ENCODE peak calls at places on chromosomes 16 and 17, in five cellular contexts. Y, P, I, T and C are unnamed samples.
A peak's percentile ranks its signal among the peaks of the same experiment; 100 is the strongest.

GRCh38 chr17:27333410-27333980 is 39.6 kb downstream of the WSB1 start:
- DNase-seq in Y (no peak), I (no peak), T (no peak), P (no peak), C (no peak)

GRCh38 chr16:2821483-2822157 is 4.6 kb downstream of the PRSS21 start:
- DNase-seq in P (no peak), T (peak; percentile 66), I (no peak), Y (no peak), C (peak; percentile 1)

GRCh38 chr16:20931066-20931465 is 30.5 kb downstream of the LYRM1 start:
- DNase-seq in Y (no peak), P (no peak), I (no peak), T (no peak), C (no peak)

GRCh38 chr16:73887895-73888294 is 408.7 kb upstream of the PSMD7 start:
- DNase-seq in T (no peak), P (no peak), I (no peak), Y (no peak), C (no peak)

GRCh38 chr16:19868421-19868820 is 16.2 kb downstream of the GPRC5B start:
- DNase-seq in T (no peak), I (peak; percentile 20), Y (no peak), P (no peak), C (no peak)

GRCh38 chr17:81317436-81317821 is 22.3 kb upstream of the SLC38A10 start:
- DNase-seq in P (no peak), I (no peak), T (no peak), Y (peak; percentile 58), C (no peak)

GRCh38 chr16:67481561-67482259 is 753 bp upstream of the ATP6V0D1 start:
- DNase-seq in P (no peak), T (peak; percentile 47), I (no peak), Y (no peak), C (peak; percentile 53)

GRCh38 chr17:27640790-27641189 is 9.8 kb downstream of the LGALS9 start:
- DNase-seq in T (no peak), I (no peak), P (peak; percentile 48), Y (no peak), C (no peak)

GRCh38 chr17:37743875-37744632 is 805 bp downstream of the HNF1B start:
- DNase-seq in I (peak; percentile 53), P (no peak), Y (peak; percentile 88), T (peak; percentile 41), C (no peak)

GRCh38 chr17:29039764-29040598 is 3.0 kb upstream of the PIPOX start:
- DNase-seq in T (no peak), P (no peak), Y (no peak), I (peak; percentile 28), C (peak; percentile 21)

GRCh38 chr16:35687071-35687470 is 2227.7 kb downstream of the TP53TG3F start:
- DNase-seq in I (no peak), T (no peak), Y (no peak), P (no peak), C (no peak)
- H3K9me3 ChIP-seq in I (no peaks in the 10 kb centered on the region), T (no peaks in the 10 kb centered on the region), Y (no peaks in the 10 kb centered on the region), P (no peaks in the 10 kb centered on the region), C (no peaks in the 10 kb centered on the region)

GRCh38 chr17:34472363-34472762 is 107.0 kb upstream of the TMEM132E start:
- DNase-seq in Y (no peak), T (no peak), I (no peak), P (no peak), C (no peak)

GRCh38 chr17:34478244-34478643 is 101.1 kb upstream of the TMEM132E start:
- DNase-seq in T (no peak), I (no peak), P (no peak), Y (no peak), C (no peak)

DNA sequence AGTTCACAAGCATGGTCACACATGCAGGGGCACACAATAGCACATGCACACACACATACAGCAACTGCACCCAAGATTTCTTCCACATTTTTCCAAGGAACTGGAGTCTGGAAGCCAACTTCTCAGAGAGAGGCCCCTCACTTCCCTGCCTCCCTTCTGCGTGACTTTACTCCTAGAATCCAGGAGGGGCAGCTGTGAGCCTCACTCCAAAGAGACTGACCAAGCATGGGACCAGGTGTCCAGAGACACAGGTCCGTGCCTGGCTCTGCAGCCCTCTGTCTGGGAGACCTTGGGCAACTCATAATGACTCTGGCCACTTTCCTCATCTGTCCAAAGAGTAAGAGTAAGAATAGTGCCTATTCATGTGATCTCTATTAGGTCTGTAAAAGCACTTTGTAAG is 104.7 kb upstream of the TMEM132E start:
- DNase-seq in T (no peak), P (no peak), I (no peak), Y (no peak), C (peak; percentile 31)
- TF ChIP-seq CTCF in T (no peak), P (no peak), I (no peak), Y (no peak), C (peak; percentile 45)

GRCh38 chr16:88283596-88283995 is 99.2 kb upstream of the ZNF469 start:
- DNase-seq in I (no peak), T (no peak), Y (no peak), P (no peak), C (no peak)
- H3K9me3 ChIP-seq in I (no peaks in the 10 kb centered on the region), T (no peaks in the 10 kb centered on the region), Y (peaks cover 9% of the 10 kb centered on the region), P (peaks cover 15% of the 10 kb centered on the region), C (no peaks in the 10 kb centered on the region)

DNA sequence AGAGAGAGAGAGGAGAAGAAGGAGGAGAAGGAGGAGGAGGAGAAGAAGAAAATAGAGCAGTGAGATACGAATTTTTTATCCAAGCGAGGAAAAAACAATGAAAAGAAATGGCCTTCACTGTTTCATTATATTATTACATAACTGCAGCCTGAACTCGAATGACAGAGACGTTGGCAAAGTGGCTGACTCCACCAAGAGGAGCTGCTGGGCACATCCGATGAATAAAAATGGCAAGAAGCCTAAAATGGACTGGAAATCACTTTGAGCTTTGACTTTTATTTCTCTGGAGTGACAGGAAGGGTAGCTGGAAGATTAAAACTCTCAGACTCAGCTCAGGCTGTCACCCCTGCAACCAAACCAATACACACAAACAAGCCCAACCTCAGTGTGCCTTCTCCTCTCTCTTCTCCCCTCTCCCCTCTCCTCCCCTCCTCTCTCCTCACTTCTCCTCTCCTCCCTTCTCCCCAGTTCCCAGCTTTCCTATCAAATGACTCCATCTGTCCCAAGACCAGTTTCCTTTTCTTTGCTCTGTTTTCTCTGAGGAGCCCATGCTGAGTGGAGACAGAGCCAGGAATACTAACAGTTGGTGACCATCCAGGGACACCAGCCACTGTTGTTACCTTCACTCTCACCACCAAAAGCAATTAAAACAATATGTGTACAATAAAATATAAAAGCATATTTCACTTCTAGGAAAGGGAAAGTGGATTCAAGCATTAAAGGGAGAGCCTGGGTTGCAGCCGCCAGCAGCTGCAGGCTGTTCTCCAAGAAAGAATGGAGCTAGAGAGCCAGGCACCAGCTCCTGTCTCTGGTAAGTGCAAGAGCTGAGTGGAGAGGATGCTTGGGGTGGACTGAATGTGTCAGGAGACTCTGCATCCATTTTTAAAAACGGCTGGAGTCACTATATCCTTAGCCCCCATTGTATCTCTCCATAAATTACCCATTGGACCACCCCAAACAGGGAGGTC is 51.2 kb downstream of the SOX9 start:
- DNase-seq in Y (no peak), T (no peak), I (no peak), P (no peak), C (no peak)
- TF ChIP-seq CTCF in Y (no peak), T (no peak), I (no peak), P (no peak), C (no peak)